ENCODE peak calls at places on chromosomes 12 and 14, in nine cellular contexts. B is T-cell, H is cardiac fibroblast, J is head of caudate nucleus, G is PC-3, U is SK-N-SH, M is NCI-H2029, Z is progenitor cell of endocrine pancreas, A is right lobe of liver. W is an unnamed sample.

GRCh38 chr12:82089369-82090121 is 268.6 kb downstream of the CCDC59 start:
- DNase-seq in B (no peak), H (no peak), J (no peak), G (peak), U (no peak), M (no peak), Z (no peak), A (no peak), W (no peak)

GRCh38 chr12:7100239-7100638 is 8.0 kb upstream of the C1R start:
- DNase-seq in B (no peak), H (no peak), J (no peak), G (no peak), U (no peak), M (no peak), Z (no peak), A (no peak), W (no peak)

GRCh38 chr12:19808371-19808770 is 369.1 kb downstream of the AEBP2 start:
- DNase-seq in B (no peak), H (no peak), J (no peak), G (peak), U (no peak), M (no peak), Z (no peak), A (no peak), W (no peak)

GRCh38 chr12:14540801-14541462 is 26.8 kb downstream of the PLBD1 start:
- DNase-seq in B (no peak), H (no peak), J (no peak), G (peak), U (no peak), M (no peak), Z (no peak), A (no peak), W (no peak)

GRCh38 chr12:120132863-120133385 is 16.4 kb upstream of the RAB35 start:
- DNase-seq in B (no peak), H (no peak), J (no peak), G (no peak), U (no peak), M (no peak), Z (no peak), A (peak), W (no peak)

GRCh38 chr14:91186515-91187066 is 57.9 kb downstream of the GPR68 start:
- DNase-seq in B (no peak), H (no peak), J (no peak), G (peak), U (no peak), M (no peak), Z (no peak), A (no peak), W (no peak)

GRCh38 chr12:57176846-57177245 is 29.4 kb upstream of the LRP1-AS start:
- DNase-seq in B (no peak), H (no peak), J (no peak), G (peak), U (no peak), M (no peak), Z (no peak), A (no peak), W (no peak)

GRCh38 chr14:32073537-32074189 is 3.4 kb upstream of the ARHGAP5 start:
- DNase-seq in B (peak), H (peak), J (peak), G (peak), U (peak), M (peak), Z (no peak), A (no peak), W (peak)

GRCh38 chr14:61582815-61583214 is 112.5 kb upstream of the HIF1A start:
- DNase-seq in B (no peak), H (no peak), J (no peak), G (no peak), U (no peak), M (no peak), Z (no peak), A (no peak), W (no peak)

GRCh38 chr12:104049278-104050257 is at the start of gene GLT8D2:
- DNase-seq in B (no peak), H (peak), J (peak), G (peak), U (peak), M (no peak), Z (no peak), A (no peak), W (peak)

GRCh38 chr12:106115450-106115849 is 23.3 kb downstream of the NUAK1 start:
- DNase-seq in B (no peak), H (no peak), J (peak), G (no peak), U (no peak), M (no peak), Z (no peak), A (no peak), W (no peak)

GRCh38 chr14:35944847-35945246 is 118.7 kb downstream of the BRMS1L start:
- DNase-seq in B (no peak), H (peak), J (no peak), G (peak), U (peak), M (peak), Z (no peak), A (no peak), W (peak)

GRCh38 chr14:32986791-32987545 is 48.3 kb downstream of the NPAS3 start:
- DNase-seq in B (no peak), H (peak), J (peak), G (no peak), U (no peak), M (no peak), Z (no peak), A (no peak), W (no peak)

GRCh38 chr12:117255386-117255785 is 65.1 kb upstream of the FBXO21 start:
- DNase-seq in B (no peak), H (no peak), J (no peak), G (no peak), U (no peak), M (no peak), Z (no peak), A (no peak), W (no peak)

GRCh38 chr12:2387051-2387834 is 334.5 kb downstream of the CACNA1C start:
- DNase-seq in B (no peak), H (no peak), J (no peak), G (no peak), U (no peak), M (no peak), Z (no peak), A (no peak), W (no peak)

GRCh38 chr12:98745578-98746391 is 100.7 kb downstream of the APAF1 start:
- DNase-seq in B (no peak), H (peak), J (no peak), G (no peak), U (peak), M (no peak), Z (no peak), A (no peak), W (peak)

GRCh38 chr12:237026-237815 is 23.3 kb upstream of the SLC6A12 start:
- DNase-seq in B (no peak), H (no peak), J (no peak), G (no peak), U (no peak), M (no peak), Z (no peak), A (peak), W (no peak)

GRCh38 chr14:99363616-99364290 is 91.8 kb upstream of the BCL11B start:
- DNase-seq in B (no peak), H (no peak), J (no peak), G (no peak), U (no peak), M (no peak), Z (no peak), A (no peak), W (no peak)

GRCh38 chr14:75205586-75205985 is 29.2 kb upstream of the TMED10 start:
- DNase-seq in B (no peak), H (peak), J (no peak), G (peak), U (no peak), M (no peak), Z (no peak), A (no peak), W (no peak)

GRCh38 chr12:26031814-26032213 is 73.3 kb downstream of the RASSF8 start:
- DNase-seq in B (no peak), H (no peak), J (no peak), G (no peak), U (no peak), M (no peak), Z (no peak), A (no peak), W (no peak)

GRCh38 chr12:107656302-107656701 is 29.3 kb upstream of the PWP1 start:
- DNase-seq in B (no peak), H (no peak), J (no peak), G (no peak), U (no peak), M (no peak), Z (no peak), A (no peak), W (no peak)